ENCODE peak calls at places on chromosomes 6 and 20, in seven cellular contexts. A is fibroblast of the aortic adventitia, O is omental fat pad, F is GM10248, T is lower leg skin, R is lower lobe of right lung, S is mesothelial cell of epicardium. H is an unnamed sample.
A peak's percentile ranks its signal among the peaks of the same experiment; 100 is the strongest.

GRCh38 chr6:10256113-10256690 is 158.7 kb downstream of the TFAP2A start:
- DNase-seq in T (no peak), R (no peak), O (no peak), A (peak; percentile 12), F (peak; percentile 11), S (no peak), H (no peak)

GRCh38 chr6:45044510-45045252 is 283.4 kb upstream of the RUNX2 start:
- DNase-seq in R (no peak), F (no peak), A (peak; percentile 6), T (no peak), S (no peak), O (no peak), H (no peak)

GRCh38 chr6:2862712-2863174 is 21.1 kb upstream of the SERPINB1 start:
- DNase-seq in S (no peak), O (no peak), R (no peak), F (peak; percentile 52), T (no peak), A (no peak), H (no peak)

GRCh38 chr6:155085582-155086253 is 90.6 kb downstream of the TIAM2 start:
- DNase-seq in F (no peak), T (no peak), S (no peak), O (no peak), A (peak; percentile 62), R (no peak), H (no peak)

GRCh38 chr6:148611213-148611612 is 135.6 kb upstream of the UST start:
- DNase-seq in O (no peak), S (no peak), A (peak; percentile 92), R (no peak), T (peak; percentile 92), F (no peak), H (peak; percentile 77)

GRCh38 chr20:4370856-4371255 is 350.9 kb upstream of the PRND start:
- DNase-seq in S (no peak), O (no peak), R (no peak), T (no peak), F (no peak), A (no peak), H (no peak)

GRCh38 chr6:3227363-3228045 is at the start of gene TUBB2B:
- DNase-seq in O (no peak), R (no peak), F (peak; percentile 80), T (peak; percentile 83), A (no peak), S (peak; percentile 82), H (no peak)

GRCh38 chr20:49293122-49293521 is 15.3 kb upstream of the ZNFX1 start:
- DNase-seq in A (no peak), T (no peak), S (no peak), F (no peak), O (no peak), R (no peak), H (no peak)

GRCh38 chr20:36861625-36861874 is 14.4 kb upstream of the TLDC2 start:
- DNase-seq in T (no peak), F (no peak), O (no peak), A (no peak), R (no peak), S (no peak), H (no peak)

GRCh38 chr20:55271370-55271769 is 733.9 kb downstream of the CBLN4 start:
- DNase-seq in T (no peak), A (no peak), O (no peak), F (no peak), R (no peak), S (no peak), H (no peak)

GRCh38 chr6:14655990-14656640 is 538.5 kb downstream of the CD83 start:
- DNase-seq in F (no peak), S (no peak), T (no peak), A (no peak), O (no peak), R (no peak), H (no peak)

GRCh38 chr20:5535211-5535756 is 214.9 kb upstream of the SHLD1 start:
- DNase-seq in F (no peak), S (no peak), R (no peak), A (peak; percentile 92), T (peak; percentile 53), O (no peak), H (no peak)

GRCh38 chr6:72525821-72526550 is 95.9 kb upstream of the KCNQ5 start:
- DNase-seq in T (no peak), A (peak; percentile 11), O (no peak), S (no peak), R (no peak), F (no peak), H (no peak)

GRCh38 chr6:31086788-31087440 is 25.5 kb downstream of the C6orf15 start:
- DNase-seq in O (no peak), T (no peak), A (peak; percentile 82), R (no peak), F (no peak), S (no peak), H (no peak)

GRCh38 chr6:169963581-169964297 is 212.3 kb downstream of the ERMARD start:
- DNase-seq in F (no peak), O (no peak), T (peak; percentile 63), R (no peak), S (peak; percentile 31), A (no peak), H (peak; percentile 55)

GRCh38 chr20:60378620-60379019 is 420.4 kb downstream of the CDH26 start:
- DNase-seq in S (no peak), O (no peak), F (no peak), R (no peak), A (no peak), T (no peak), H (no peak)

GRCh38 chr6:139349464-139350020 is 24.9 kb downstream of the CITED2 start:
- DNase-seq in O (no peak), A (no peak), T (no peak), R (no peak), F (no peak), S (no peak), H (no peak)

GRCh38 chr6:36976931-36977330 is 9.1 kb downstream of the MTCH1 start:
- DNase-seq in F (no peak), S (no peak), T (no peak), O (no peak), A (no peak), R (no peak), H (no peak)

GRCh38 chr6:36976509-36976908 is 9.5 kb downstream of the MTCH1 start:
- DNase-seq in T (no peak), A (no peak), F (no peak), S (no peak), O (no peak), R (no peak), H (no peak)

GRCh38 chr6:36976005-36976261 is 10.1 kb downstream of the MTCH1 start:
- DNase-seq in A (no peak), F (no peak), T (no peak), S (no peak), R (no peak), O (no peak), H (no peak)

GRCh38 chr6:36978687-36979086 is 7.3 kb downstream of the MTCH1 start:
- DNase-seq in O (no peak), A (peak; percentile 37), T (no peak), R (no peak), S (no peak), F (no peak), H (no peak)

GRCh38 chr6:36977470-36977941 is 8.5 kb downstream of the MTCH1 start:
- DNase-seq in T (no peak), R (no peak), S (no peak), F (peak; percentile 70), O (no peak), A (no peak), H (no peak)
- TF ChIP-seq CTCF in T (no peak), R (peak; percentile 26), S (no peak), F (peak; percentile 65), O (no peak), A (peak; percentile 53), H (peak; percentile 34)

GRCh38 chr6:26157838-26158580 is 70.8 kb downstream of the HFE start:
- DNase-seq in F (peak; percentile 86), R (peak; percentile 78), T (peak; percentile 96), O (peak; percentile 57), A (peak; percentile 99), S (peak; percentile 78), H (peak; percentile 92)

GRCh38 chr6:26159417-26160273 is 72.4 kb downstream of the HFE start:
- DNase-seq in O (no peak), A (peak; percentile 39), T (no peak), F (peak; percentile 21), R (no peak), S (no peak), H (no peak)

GRCh38 chr6:26157150-26157837 is 70.1 kb downstream of the HFE start:
- DNase-seq in S (peak; percentile 76), F (peak; percentile 23), O (no peak), T (peak; percentile 93), R (peak; percentile 73), A (no peak), H (peak; percentile 86)

GRCh38 chr6:26156850-26157149 is 69.6 kb downstream of the HFE start:
- DNase-seq in S (no peak), O (no peak), R (no peak), A (peak; percentile 51), T (no peak), F (no peak), H (no peak)

GRCh38 chr6:26158581-26159416 is 71.6 kb downstream of the HFE start:
- DNase-seq in A (peak; percentile 57), R (peak; percentile 87), T (peak; percentile 93), S (peak; percentile 46), F (peak; percentile 27), O (no peak), H (peak; percentile 80)
- TF ChIP-seq CTCF in A (no peak), R (no peak), T (no peak), S (no peak), F (no peak), O (no peak), H (no peak)

DNA sequence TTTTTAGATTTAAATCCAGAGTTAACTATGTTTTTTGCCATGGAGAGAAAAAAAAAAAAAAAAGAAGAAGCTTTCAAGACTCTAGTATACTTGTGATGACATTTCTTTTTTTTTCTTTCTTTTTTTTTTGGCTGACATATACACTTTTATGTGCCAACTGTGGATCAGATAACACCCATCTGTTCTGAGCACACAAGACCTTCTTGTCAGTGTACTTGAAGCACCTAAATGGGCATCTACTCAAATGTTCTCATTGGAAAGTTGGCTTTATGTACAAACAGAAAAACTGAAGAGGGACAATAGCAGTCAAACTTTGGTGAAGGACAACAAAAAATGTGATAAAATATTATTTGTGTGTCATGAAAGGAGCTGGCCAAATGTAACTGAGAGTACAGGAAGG is 904.6 kb downstream of the GRIK2 start:
- DNase-seq in A (no peak), S (no peak), O (no peak), F (no peak), R (no peak), T (no peak), H (no peak)
- TF ChIP-seq CTCF in A (no peak), S (no peak), O (no peak), F (no peak), R (no peak), T (no peak), H (no peak)

GRCh38 chr6:166156942-166157341 is 10.7 kb downstream of the TBXT start:
- DNase-seq in R (no peak), T (no peak), S (no peak), F (no peak), A (peak; percentile 22), O (no peak), H (no peak)
- TF ChIP-seq CTCF in R (peak; percentile 19), T (no peak), S (no peak), F (peak; percentile 28), A (peak; percentile 41), O (no peak), H (no peak)